ENCODE peak calls at places on chromosome 17, in nine cellular contexts. G is sigmoid colon, Y is suprapubic skin, E is ovary, X is stomach, F is tibial nerve, W is SK-N-SH, N is upper lobe of left lung, H is A549. S is an unnamed sample.

GRCh38 chr17:43917348-43918025 is 10.2 kb upstream of the MPP2 start:
- DNase-seq in G (no peak), N (peak; percentile 88), W (no peak), E (no peak), X (peak; percentile 30), F (no peak), Y (no peak), H (no peak), S (peak; percentile 50)

GRCh38 chr17:22507823-22508222 is 815.5 kb downstream of the KCNJ18 start:
- DNase-seq in W (no peak), X (no peak), Y (no peak), E (no peak), F (no peak), N (no peak), G (no peak), H (no peak), S (no peak)

GRCh38 chr17:13688716-13689115 is 87.0 kb upstream of the HS3ST3A1 start:
- DNase-seq in F (no peak), E (no peak), H (no peak), Y (no peak), W (no peak), G (no peak), N (no peak), X (no peak), S (no peak)

GRCh38 chr17:29089601-29090044 is 46.7 kb downstream of the PIPOX start:
- DNase-seq in X (no peak), W (no peak), Y (no peak), E (no peak), F (no peak), N (no peak), H (no peak), G (peak; percentile 82), S (peak; percentile 23)

GRCh38 chr17:6914711-6915110 is 81.1 kb upstream of the ALOX12 start:
- DNase-seq in F (no peak), Y (no peak), G (no peak), X (no peak), H (no peak), N (no peak), E (no peak), W (no peak), S (no peak)

GRCh38 chr17:55814377-55814776 is 63.5 kb downstream of the PCTP start:
- DNase-seq in H (no peak), W (no peak), X (no peak), Y (no peak), G (no peak), F (no peak), N (peak; percentile 15), E (no peak), S (no peak)

GRCh38 chr17:79715318-79716182 is 15.2 kb upstream of the ENPP7 start:
- DNase-seq in G (no peak), W (peak; percentile 68), H (no peak), E (no peak), X (peak; percentile 32), Y (no peak), N (no peak), F (no peak), S (peak; percentile 55)

GRCh38 chr17:78407387-78407990 is 29.0 kb downstream of the PGS1 start:
- DNase-seq in W (no peak), G (no peak), E (no peak), X (no peak), H (no peak), N (no peak), F (no peak), Y (no peak), S (no peak)

GRCh38 chr17:56144205-56144604 is 9.1 kb upstream of the ANKFN1 start:
- DNase-seq in G (no peak), E (no peak), F (no peak), X (no peak), Y (no peak), H (no peak), N (no peak), W (no peak), S (no peak)

GRCh38 chr17:13735861-13736260 is 134.1 kb upstream of the HS3ST3A1 start:
- DNase-seq in F (no peak), W (peak; percentile 19), N (no peak), G (no peak), E (no peak), X (no peak), Y (no peak), H (no peak), S (no peak)

GRCh38 chr17:77419547-77420475 is 279.0 kb downstream of the SEC14L1 start:
- DNase-seq in H (no peak), N (no peak), E (no peak), W (peak; percentile 84), X (no peak), G (peak; percentile 89), F (no peak), Y (no peak), S (no peak)

GRCh38 chr17:63966646-63967265 is 6.0 kb downstream of the SCN4A start:
- DNase-seq in H (no peak), N (no peak), X (no peak), F (no peak), W (no peak), Y (no peak), E (no peak), G (no peak), S (no peak)

DNA sequence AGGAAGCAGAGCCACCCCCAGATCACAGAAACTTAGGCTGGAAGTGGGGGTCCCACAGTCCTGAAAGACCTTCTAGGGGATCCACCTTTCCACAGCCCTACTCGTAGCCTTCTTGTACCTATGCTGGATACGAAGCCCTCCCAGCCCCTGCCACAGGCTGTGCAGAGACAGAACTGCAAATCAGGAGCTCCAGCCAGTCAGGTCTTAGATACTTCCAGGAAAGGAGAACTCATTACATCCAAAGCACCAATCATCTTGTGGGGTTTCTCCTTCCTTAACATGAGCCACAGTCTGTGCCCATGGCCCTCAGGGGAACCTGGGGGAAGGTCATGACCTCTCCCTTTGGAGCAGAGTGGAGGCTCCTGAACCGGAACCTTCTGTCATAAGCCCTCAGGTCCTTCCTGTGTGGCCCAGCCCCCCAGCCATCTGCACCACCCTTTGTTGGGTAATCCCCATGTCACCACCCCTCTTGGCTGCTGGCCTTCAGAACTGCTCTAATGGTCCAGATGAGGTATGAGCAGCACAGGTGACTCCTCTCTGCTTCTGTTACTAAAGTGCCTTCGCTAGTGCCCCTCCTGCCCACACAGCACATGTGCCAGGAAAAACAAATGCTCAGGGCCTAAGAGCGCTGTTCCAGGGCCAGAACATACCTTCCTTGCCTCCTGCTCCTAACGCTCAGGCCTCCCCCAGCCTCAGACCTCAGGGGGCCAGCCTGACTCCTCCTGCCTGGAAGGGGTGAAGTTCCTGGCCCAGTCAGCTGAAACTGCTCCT is 14.6 kb downstream of the SRCIN1 start:
- DNase-seq in E (no peak), G (no peak), W (no peak), F (no peak), X (no peak), N (no peak), H (no peak), Y (no peak), S (no peak)
- TF ChIP-seq EP300 in E (no peak), G (no peak), W (no peak), F (no peak), X (no peak), N (no peak), H (no peak), Y (no peak), S (no peak)

DNA sequence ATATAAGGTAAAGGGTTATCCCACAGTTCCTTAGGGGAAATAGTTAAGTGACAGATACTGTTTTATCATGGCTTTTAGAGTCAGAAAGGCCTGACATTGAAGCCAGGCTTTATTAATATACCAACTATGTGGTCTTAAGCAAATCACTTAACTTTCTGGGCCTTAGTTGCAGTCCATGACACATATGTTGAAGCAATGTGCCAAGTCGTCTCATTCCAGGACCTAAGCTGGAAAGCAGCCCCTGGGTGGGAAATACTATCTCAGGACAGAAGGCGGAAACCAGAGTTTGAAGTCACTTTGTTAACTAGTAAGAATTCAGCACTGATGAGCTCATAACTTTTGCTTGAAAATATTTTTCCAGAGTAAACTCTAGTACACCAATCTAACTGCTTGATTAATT is 80.0 kb downstream of the USP32 start:
- DNase-seq in N (no peak), F (no peak), H (no peak), Y (no peak), E (no peak), X (no peak), G (no peak), W (no peak), S (no peak)
- TF ChIP-seq EP300 in N (no peak), F (no peak), H (no peak), Y (no peak), E (no peak), X (no peak), G (no peak), W (no peak), S (no peak)

GRCh38 chr17:81511800-81512559 is 619 bp downstream of the ACTG1 start:
- DNase-seq in N (peak; percentile 85), G (peak; percentile 83), X (no peak), H (no peak), F (no peak), Y (no peak), W (no peak), E (no peak), S (no peak)
- TF ChIP-seq EP300 in N (no peak), G (no peak), X (no peak), H (no peak), F (no peak), Y (no peak), W (no peak), E (no peak), S (no peak)

GRCh38 chr17:32929588-32929987 is 1.6 kb downstream of the TMEM98 start:
- DNase-seq in X (no peak), E (no peak), H (no peak), G (no peak), W (no peak), Y (no peak), N (no peak), F (no peak), S (no peak)

GRCh38 chr17:32927201-32927723 is 691 bp upstream of the TMEM98 start:
- DNase-seq in W (no peak), X (no peak), F (no peak), E (peak; percentile 23), Y (no peak), N (no peak), G (no peak), H (no peak), S (peak; percentile 29)

GRCh38 chr17:32929288-32929574 is 1.3 kb downstream of the TMEM98 start:
- DNase-seq in X (no peak), Y (no peak), W (peak; percentile 41), G (no peak), E (no peak), N (no peak), H (no peak), F (no peak), S (no peak)

GRCh38 chr17:32927724-32928526 is at the start of gene TMEM98:
- DNase-seq in F (no peak), X (peak; percentile 43), E (peak; percentile 53), Y (no peak), W (peak; percentile 89), N (peak; percentile 91), H (no peak), G (no peak), S (peak; percentile 54)

DNA sequence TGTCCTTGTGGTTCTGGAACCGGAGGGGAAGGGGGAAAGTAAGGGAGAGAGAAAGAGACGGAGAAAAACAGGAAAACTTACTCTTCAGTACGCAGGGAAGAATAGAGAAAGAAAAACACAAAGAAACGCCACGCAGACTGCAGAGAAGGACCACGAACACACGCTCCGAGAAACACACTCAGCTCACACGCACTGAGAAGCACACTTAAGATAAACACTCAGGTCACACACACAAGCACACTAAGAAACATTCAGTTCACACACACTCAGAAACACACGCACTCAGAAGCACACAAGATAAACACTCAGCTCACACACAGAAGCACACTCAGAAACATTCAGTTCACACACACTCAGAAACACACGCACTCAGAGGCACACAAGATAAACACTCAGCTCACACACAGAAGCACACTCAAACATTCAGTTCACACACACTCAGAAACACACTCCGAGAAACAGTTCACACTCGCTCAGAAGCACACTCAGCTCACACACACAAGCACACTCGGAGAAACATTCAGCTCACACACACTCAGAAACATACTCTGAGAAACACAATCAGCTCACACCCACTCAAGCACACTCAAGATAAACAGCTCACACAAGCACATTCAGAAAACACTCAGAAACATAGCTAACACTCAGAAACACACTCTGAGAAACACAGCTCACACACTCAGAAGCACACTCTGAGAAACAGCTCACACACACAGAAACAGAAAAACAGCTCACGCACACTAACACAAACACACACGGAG is 754 bp downstream of the TMEM98 start:
- DNase-seq in X (no peak), E (no peak), Y (no peak), N (no peak), G (no peak), H (no peak), W (no peak), F (no peak), S (no peak)
- TF ChIP-seq EP300 in X (no peak), E (no peak), Y (no peak), N (no peak), G (no peak), H (no peak), W (no peak), F (no peak), S (no peak)

S was measured in transverse colon.